ENCODE peak calls at places on chromosomes 11 and 22, in four cellular contexts. M is astrocyte, G is hepatocyte, P is endothelial cell of umbilical vein. S is an unnamed sample.

GRCh38 chr22:30223303-30223702 is 23.3 kb downstream of the LIF start:
- DNase-seq in G (no peak), P (no peak), M (no peak), S (no peak)

GRCh38 chr11:76560219-76560618 is 110.3 kb downstream of the LRRC32 start:
- DNase-seq in M (no peak), P (peak; percentile 70), G (no peak), S (no peak)

GRCh38 chr22:31055322-31056159 is 25.6 kb upstream of the SMTN start:
- DNase-seq in M (peak; percentile 98), P (peak; percentile 82), G (peak; percentile 98), S (peak; percentile 96)

GRCh38 chr11:108620958-108621772 is 27.6 kb upstream of the EXPH5 start:
- DNase-seq in P (no peak), M (peak; percentile 26), G (no peak), S (no peak)

GRCh38 chr11:95132956-95133355 is 43.3 kb downstream of the ENDOD1 start:
- DNase-seq in G (no peak), M (no peak), P (no peak), S (no peak)

GRCh38 chr22:32219030-32219429 is 14.2 kb upstream of the RFPL2 start:
- DNase-seq in G (no peak), M (no peak), P (no peak), S (no peak)

GRCh38 chr11:76885390-76886097 is 24.8 kb downstream of the ACER3 start:
- DNase-seq in G (no peak), M (peak; percentile 68), P (peak; percentile 96), S (peak; percentile 10)

GRCh38 chr11:45618897-45619296 is 46.5 kb downstream of the CHST1 start:
- DNase-seq in P (no peak), G (no peak), M (no peak), S (no peak)

GRCh38 chr11:119473226-119473625 is 50.3 kb upstream of the THY1 start:
- DNase-seq in G (no peak), M (no peak), P (no peak), S (no peak)

GRCh38 chr11:23859087-23859486 is 637.8 kb upstream of the LUZP2 start:
- DNase-seq in M (no peak), P (no peak), G (no peak), S (no peak)

GRCh38 chr11:44565008-44565745 is at the start of gene CD82:
- DNase-seq in P (peak; percentile 99), M (peak; percentile 91), G (peak; percentile 100), S (peak; percentile 99)

GRCh38 chr22:35392357-35392756 is 7.6 kb upstream of the MCM5 start:
- DNase-seq in P (no peak), M (no peak), G (no peak), S (no peak)

GRCh38 chr11:80816966-80817365 is 1376.1 kb upstream of the TENM4 start:
- DNase-seq in P (peak; percentile 6), M (no peak), G (no peak), S (no peak)

GRCh38 chr22:36287881-36288515 is 35.1 kb downstream of the APOL1 start:
- DNase-seq in P (no peak), G (no peak), M (no peak), S (peak; percentile 81)

GRCh38 chr11:61701298-61701993 is 21.3 kb downstream of the DAGLA start:
- DNase-seq in M (no peak), P (peak; percentile 19), G (no peak), S (no peak)

GRCh38 chr11:14148653-14149273 is 186.2 kb downstream of the SPON1 start:
- DNase-seq in M (peak; percentile 6), G (peak; percentile 68), P (peak; percentile 36), S (no peak)

DNA sequence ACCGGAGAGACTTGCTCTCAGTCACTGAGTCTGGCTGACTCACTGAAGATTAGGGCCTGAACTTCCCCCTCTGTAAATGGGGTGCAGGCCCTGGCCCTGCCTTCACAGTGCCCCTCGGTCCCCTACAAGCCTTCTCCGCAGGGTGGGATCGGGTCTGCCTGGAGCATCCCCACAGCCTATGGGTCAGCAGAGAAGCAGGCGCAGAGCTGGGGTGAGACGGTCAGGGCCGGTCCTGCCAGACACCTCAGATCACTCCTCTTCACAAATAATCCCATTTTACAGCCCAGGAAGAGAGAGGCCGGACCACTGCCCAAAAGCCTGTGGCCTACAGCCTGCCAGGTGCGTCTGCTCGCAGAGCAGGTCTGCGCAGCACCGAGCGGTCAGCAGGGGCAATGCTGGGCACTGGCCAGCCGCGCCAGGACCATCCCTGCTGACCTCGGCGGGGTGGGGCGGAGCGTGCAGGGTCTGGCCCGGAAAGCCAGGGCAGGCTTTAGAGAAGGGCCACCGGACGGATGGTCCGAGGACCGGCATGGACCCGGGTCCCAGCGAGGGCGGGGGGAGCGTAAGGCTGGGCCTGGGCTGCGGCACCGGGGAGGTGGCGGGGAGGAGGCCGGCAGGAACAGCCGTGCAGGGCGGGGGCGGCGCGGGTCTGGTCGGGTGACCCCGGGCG is 518 bp upstream of the SEPTIN5 start:
- DNase-seq in P (no peak), G (peak; percentile 38), M (no peak), S (peak; percentile 89)
- H3K27ac ChIP-seq in P (no peak overlapping the region), G (no peak overlapping the region), M (no peak overlapping the region), S (no peak overlapping the region)

DNA sequence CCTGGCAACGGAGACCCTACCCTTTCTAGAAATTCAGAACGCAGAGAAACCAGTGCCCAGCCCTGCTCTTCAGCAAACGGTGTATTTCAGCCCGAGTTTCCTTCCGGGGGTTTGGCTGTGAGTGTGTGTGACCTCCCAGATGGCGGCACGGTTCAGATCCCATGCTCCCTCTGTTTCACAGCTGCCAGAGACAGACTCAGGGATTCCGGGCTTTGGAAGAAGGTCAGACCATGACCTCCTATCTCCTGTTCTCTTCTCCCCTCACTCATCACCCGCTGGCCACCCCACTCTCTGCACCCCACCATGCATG is 256.3 kb upstream of the CADM1 start:
- DNase-seq in P (no peak), M (no peak), G (no peak), S (peak; percentile 72)
- H3K4me2 ChIP-seq in P (no peak overlapping the region), M (peak overlapping the region; percentile 86), G (peak overlapping the region; percentile 99), S (no peak overlapping the region)

DNA sequence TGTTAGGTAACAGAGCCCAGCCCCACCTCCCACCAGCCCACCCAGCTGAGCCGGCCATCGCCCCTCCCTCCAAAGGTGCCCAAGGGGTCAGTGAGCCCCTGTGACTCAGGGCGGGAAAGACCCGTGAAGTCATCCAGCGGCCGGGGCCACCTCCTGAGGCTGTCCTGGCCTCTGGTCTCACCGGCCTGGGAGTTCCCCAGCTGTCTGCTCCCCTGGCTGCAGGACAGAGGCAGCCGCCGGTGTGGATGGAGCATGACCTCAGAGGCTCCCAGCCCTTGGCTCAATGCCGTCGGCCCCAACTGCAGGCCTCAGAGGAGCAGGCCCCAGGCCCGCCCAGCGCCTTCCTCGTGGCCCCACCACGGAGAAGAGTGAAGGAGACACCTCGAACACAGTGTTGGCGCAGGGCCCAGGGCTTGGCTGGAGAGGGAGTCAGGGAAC is 28.7 kb downstream of the RPL3 start:
- DNase-seq in G (peak; percentile 75), P (peak; percentile 64), M (peak; percentile 50), S (peak; percentile 92)
- H2AFZ ChIP-seq in G (no peak overlapping the region), P (no peak overlapping the region), M (no peak overlapping the region), S (no peak overlapping the region)

DNA sequence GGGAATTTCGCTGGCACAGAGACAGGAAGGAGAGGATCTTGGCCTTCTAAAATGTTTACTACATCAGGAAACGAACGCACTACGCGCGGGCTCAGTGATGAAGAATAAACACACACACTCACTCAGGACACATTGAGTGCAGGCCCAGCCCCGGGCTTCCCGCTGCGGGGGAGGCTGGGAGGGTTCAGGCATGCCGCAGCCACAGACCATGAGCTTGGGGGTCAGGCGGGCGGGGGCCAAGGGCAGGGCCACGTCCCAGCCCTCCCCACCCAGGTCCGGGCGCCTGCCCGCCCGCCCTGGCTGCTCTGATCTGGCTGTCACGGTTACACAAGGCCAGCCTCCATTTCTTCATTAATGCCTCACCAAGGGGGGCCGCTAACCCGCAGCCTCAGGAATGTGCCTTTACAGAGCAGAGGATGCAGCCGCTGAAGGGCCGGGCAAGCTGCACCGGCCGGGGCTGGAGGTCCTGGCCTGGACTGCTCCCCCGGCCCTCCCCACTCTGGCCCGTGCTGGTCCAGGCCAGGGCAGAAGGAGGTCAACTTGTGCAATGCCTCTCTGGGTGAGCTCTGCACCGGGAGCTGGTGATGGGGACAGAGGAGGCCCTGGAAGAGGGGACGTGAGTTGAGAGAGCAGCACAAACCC is 41.7 kb downstream of the IGF2 start:
- DNase-seq in M (peak; percentile 60), P (peak; percentile 86), G (peak; percentile 79), S (peak; percentile 98)
- H3K27ac ChIP-seq in M (peak overlapping the region; percentile 74), P (peak overlapping the region; percentile 82), G (peak overlapping the region; percentile 92), S (peak overlapping the region; percentile 95)

GRCh38 chr22:44932493-44932892 is 77.3 kb downstream of the PHF21B start:
- DNase-seq in P (no peak), M (no peak), G (no peak), S (peak; percentile 32)
- H3K4me2 ChIP-seq in P (no peak overlapping the region), M (no peak overlapping the region), G (no peak overlapping the region), S (no peak overlapping the region)

GRCh38 chr11:115391598-115391997 is 112.6 kb downstream of the CADM1 start:
- DNase-seq in G (no peak), P (no peak), M (peak; percentile 47), S (no peak)
- H2AFZ ChIP-seq in G (no peak overlapping the region), P (no peak overlapping the region), M (no peak overlapping the region), S (no peak overlapping the region)

DNA sequence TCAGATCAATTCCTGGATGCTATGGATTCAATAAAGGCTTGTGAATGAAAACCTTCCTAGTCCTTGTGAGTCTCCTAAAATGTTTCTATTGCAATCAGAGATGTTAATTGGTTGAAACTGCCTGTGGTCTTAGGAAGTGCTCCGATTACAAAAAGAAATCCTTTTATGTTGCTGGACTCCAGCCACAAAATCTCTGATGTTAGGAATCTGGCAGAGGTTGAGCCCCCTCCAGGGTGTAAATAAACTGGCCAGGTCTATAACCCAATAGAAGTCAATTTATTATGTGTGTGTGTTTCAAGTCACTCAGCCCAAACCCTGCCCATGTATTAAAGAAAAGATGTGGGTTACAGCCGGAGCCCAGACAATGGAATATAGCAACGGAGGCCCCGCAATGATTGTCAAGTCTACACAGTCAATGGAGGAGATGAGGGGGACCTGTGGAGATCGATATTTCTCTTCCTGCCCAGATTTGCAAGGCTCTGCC is 218.1 kb upstream of the SORL1-AS1 start:
- DNase-seq in G (peak; percentile 19), M (peak; percentile 68), P (no peak), S (no peak)
- H3K27ac ChIP-seq in G (peak overlapping the region; percentile 92), M (peak overlapping the region; percentile 32), P (no peak overlapping the region), S (no peak overlapping the region)

GRCh38 chr22:23091760-23092159 is 21.4 kb downstream of the GNAZ start:
- DNase-seq in P (no peak), G (no peak), M (no peak), S (no peak)
- H3K4me2 ChIP-seq in P (no peak overlapping the region), G (no peak overlapping the region), M (no peak overlapping the region), S (no peak overlapping the region)

GRCh38 chr11:132579686-132580085 is 952.6 kb downstream of the OPCML start:
- DNase-seq in M (no peak), G (no peak), P (no peak), S (no peak)

DNA sequence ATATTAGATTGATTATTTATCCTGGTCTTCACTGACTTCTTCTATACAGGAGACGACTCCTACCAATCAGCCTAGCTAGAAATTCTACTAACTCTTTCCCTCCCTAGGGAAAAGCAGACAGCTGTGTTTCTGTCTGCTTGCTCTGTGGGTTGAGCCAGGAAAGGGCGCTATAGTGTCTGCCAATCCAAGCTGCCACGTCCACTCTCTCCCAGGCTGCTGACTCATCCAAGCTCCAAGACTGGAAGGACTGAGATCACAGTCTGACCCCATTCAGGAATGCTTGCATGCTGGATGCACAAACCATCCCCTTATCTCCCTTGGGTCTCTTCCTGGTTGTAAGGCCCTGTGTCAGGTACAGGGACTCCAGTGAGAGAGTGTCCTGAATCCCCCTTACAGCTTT is 955.6 kb downstream of the OPCML start:
- DNase-seq in G (peak; percentile 85), M (peak; percentile 97), P (no peak), S (peak; percentile 73)
- H2AFZ ChIP-seq in G (peak overlapping the region; percentile 9), M (peak overlapping the region; percentile 27), P (no peak overlapping the region), S (peak overlapping the region; percentile 71)